ENCODE peak calls at places on chromosome 17, in seven cellular contexts. B is EL; L is nephron progenitor cell; H is A172; Q is activated CD4-positive, alpha-beta T cell treated with anti-CD3 and anti-CD28 coated beads for 24 hours; R is suprapubic skin; Y is GM20000. V is an unnamed sample.

GRCh38 chr17:67079481-67079880 is 35.1 kb downstream of the CACNG1 start:
- DNase-seq in B (no peak), L (no peak), H (no peak), Q (no peak), R (no peak), Y (no peak), V (no peak)

GRCh38 chr17:80104956-80105375 is 3.6 kb downstream of the GAA start:
- DNase-seq in B (no peak), L (no peak), H (no peak), Q (no peak), R (peak), Y (no peak), V (no peak)

GRCh38 chr17:42306385-42306667 is 18.0 kb downstream of the STAT5A start:
- DNase-seq in B (no peak), L (no peak), H (no peak), Q (no peak), R (no peak), Y (no peak), V (no peak)

GRCh38 chr17:57665128-57665527 is 80.0 kb downstream of the CCDC182 start:
- DNase-seq in B (no peak), L (no peak), H (no peak), Q (no peak), R (no peak), Y (no peak), V (no peak)

GRCh38 chr17:2064980-2065785 is 10.3 kb downstream of the HIC1 start:
- DNase-seq in B (peak), L (no peak), H (peak), Q (peak), R (peak), Y (peak), V (peak)

GRCh38 chr17:82228278-82228841 is 482 bp upstream of the SLC16A3 start:
- DNase-seq in B (peak), L (peak), H (no peak), Q (no peak), R (no peak), Y (peak), V (no peak)

GRCh38 chr17:78127888-78128615 is 503 bp downstream of the TMC6 start:
- DNase-seq in B (no peak), L (peak), H (no peak), Q (no peak), R (peak), Y (peak), V (no peak)

GRCh38 chr17:30302241-30302640 is 10.5 kb upstream of the BLMH start:
- DNase-seq in B (no peak), L (no peak), H (no peak), Q (no peak), R (no peak), Y (no peak), V (no peak)

GRCh38 chr17:50144845-50145531 is 5.5 kb downstream of the PPP1R9B start:
- DNase-seq in B (peak), L (no peak), H (no peak), Q (no peak), R (peak), Y (no peak), V (no peak)

GRCh38 chr17:41377546-41377945 is 4.6 kb downstream of the KRT34 start:
- DNase-seq in B (peak), L (no peak), H (peak), Q (no peak), R (no peak), Y (no peak), V (no peak)

GRCh38 chr17:17229416-17230098 is 7.4 kb downstream of the FLCN start:
- DNase-seq in B (no peak), L (no peak), H (no peak), Q (no peak), R (no peak), Y (no peak), V (no peak)

GRCh38 chr17:77312786-77313599 is 172.2 kb downstream of the SEC14L1 start:
- DNase-seq in B (peak), L (no peak), H (no peak), Q (no peak), R (peak), Y (no peak), V (no peak)

GRCh38 chr17:4938069-4938491 is 1.8 kb downstream of the SLC25A11 start:
- DNase-seq in B (no peak), L (no peak), H (no peak), Q (no peak), R (no peak), Y (no peak), V (no peak)

GRCh38 chr17:69947027-69947759 is 127.8 kb upstream of the KCNJ16 start:
- DNase-seq in B (peak), L (no peak), H (no peak), Q (no peak), R (no peak), Y (no peak), V (peak)

GRCh38 chr17:6506679-6507231 is 49.6 kb downstream of the PITPNM3 start:
- DNase-seq in B (peak), L (no peak), H (peak), Q (no peak), R (no peak), Y (no peak), V (peak)

GRCh38 chr17:33968350-33969044 is 286.6 kb upstream of the CCL2 start:
- DNase-seq in B (peak), L (no peak), H (peak), Q (no peak), R (no peak), Y (peak), V (peak)

GRCh38 chr17:7184091-7184488 is 4.9 kb upstream of the ASGR1 start:
- DNase-seq in B (no peak), L (no peak), H (no peak), Q (no peak), R (no peak), Y (no peak), V (no peak)

GRCh38 chr17:27576429-27577123 is 54.4 kb upstream of the LGALS9 start:
- DNase-seq in B (no peak), L (no peak), H (no peak), Q (no peak), R (no peak), Y (no peak), V (no peak)

GRCh38 chr17:80297996-80298560 is 37.4 kb downstream of the RNF213 start:
- DNase-seq in B (no peak), L (no peak), H (no peak), Q (no peak), R (no peak), Y (no peak), V (no peak)

GRCh38 chr17:57757735-57758134 is 12.6 kb upstream of the CCDC182 start:
- DNase-seq in B (no peak), L (no peak), H (no peak), Q (no peak), R (no peak), Y (no peak), V (no peak)

GRCh38 chr17:48011405-48012150 is 26.0 kb downstream of the COPZ2 start:
- DNase-seq in B (peak), L (peak), H (no peak), Q (no peak), R (no peak), Y (peak), V (peak)

GRCh38 chr17:44769230-44769629 is 10.4 kb downstream of the ADAM11 start:
- DNase-seq in B (no peak), L (no peak), H (no peak), Q (no peak), R (no peak), Y (no peak), V (no peak)

GRCh38 chr17:4591529-4591928 is 7.2 kb downstream of the SMTNL2 start:
- DNase-seq in B (peak), L (no peak), H (peak), Q (no peak), R (no peak), Y (no peak), V (peak)

GRCh38 chr17:29677139-29677834 is 54.6 kb upstream of the CORO6 start:
- DNase-seq in B (no peak), L (no peak), H (no peak), Q (no peak), R (no peak), Y (no peak), V (no peak)

GRCh38 chr17:43226393-43226792 is 2.0 kb downstream of the CCDC200 start:
- DNase-seq in B (no peak), L (no peak), H (no peak), Q (no peak), R (no peak), Y (no peak), V (no peak)

GRCh38 chr17:74843352-74843627 is 16.4 kb downstream of the GRIN2C start:
- DNase-seq in B (no peak), L (no peak), H (no peak), Q (no peak), R (no peak), Y (no peak), V (no peak)

GRCh38 chr17:64750478-64750877 is 88.4 kb upstream of the SMURF2 start:
- DNase-seq in B (no peak), L (no peak), H (no peak), Q (no peak), R (peak), Y (no peak), V (no peak)

GRCh38 chr17:8489841-8490240 is 54.2 kb downstream of the NDEL1 start:
- DNase-seq in B (no peak), L (no peak), H (no peak), Q (no peak), R (no peak), Y (no peak), V (no peak)

GRCh38 chr17:45307290-45308015 is 9.4 kb downstream of the MAP3K14 start:
- DNase-seq in B (peak), L (no peak), H (peak), Q (peak), R (no peak), Y (peak), V (peak)

GRCh38 chr17:72412650-72413076 is 291.8 kb downstream of the SOX9 start:
- DNase-seq in B (no peak), L (no peak), H (no peak), Q (no peak), R (no peak), Y (no peak), V (no peak)

GRCh38 chr17:38577244-38577643 is 28.5 kb downstream of the SRCIN1 start:
- DNase-seq in B (no peak), L (no peak), H (no peak), Q (no peak), R (no peak), Y (no peak), V (no peak)